ENCODE peak calls at places on chromosomes 11 and 22, in ten cellular contexts. F is M059J; N is thoracic aorta; U is hepatic stellate cell; Q is hepatocyte; H is cardiac fibroblast; M is upper lobe of right lung; J is left cardiac atrium; G is psoas muscle; A is effector memory CD8-positive, alpha-beta T cell. Y is an unnamed sample.

GRCh38 chr11:2200536-2200935 is 28.9 kb upstream of the TH start:
- DNase-seq in F (no peak), N (no peak), U (no peak), Q (no peak), H (no peak), M (no peak), J (no peak), G (no peak), A (no peak), Y (no peak)

GRCh38 chr11:11427185-11427944 is 74.3 kb upstream of the CSNK2A3 start:
- DNase-seq in F (no peak), N (no peak), U (no peak), Q (no peak), H (no peak), M (no peak), J (no peak), G (no peak), A (no peak), Y (no peak)

GRCh38 chr22:44147821-44148574 is 32.7 kb upstream of the PARVG start:
- DNase-seq in F (peak), N (no peak), U (no peak), Q (peak), H (peak), M (no peak), J (no peak), G (no peak), A (no peak), Y (peak)

GRCh38 chr11:30789270-30789669 is 203.1 kb upstream of the MPPED2 start:
- DNase-seq in F (peak), N (no peak), U (no peak), Q (no peak), H (peak), M (no peak), J (no peak), G (no peak), A (no peak), Y (no peak)

GRCh38 chr22:29936186-29936585 is 53.2 kb downstream of the MTMR3 start:
- DNase-seq in F (peak), N (no peak), U (no peak), Q (no peak), H (no peak), M (no peak), J (no peak), G (no peak), A (no peak), Y (no peak)

GRCh38 chr11:19659529-19659928 is 53.1 kb upstream of the NAV2 start:
- DNase-seq in F (peak), N (no peak), U (no peak), Q (no peak), H (no peak), M (no peak), J (no peak), G (no peak), A (no peak), Y (no peak)

GRCh38 chr22:31496735-31497146 is 405 bp downstream of the SFI1 start:
- DNase-seq in F (peak), N (no peak), U (peak), Q (peak), H (no peak), M (peak), J (peak), G (peak), A (peak), Y (peak)

GRCh38 chr11:120025606-120026335 is 112.1 kb downstream of the TRIM29 start:
- DNase-seq in F (no peak), N (no peak), U (no peak), Q (no peak), H (no peak), M (no peak), J (no peak), G (no peak), A (no peak), Y (no peak)

GRCh38 chr11:3073029-3073435 is 15.8 kb upstream of the CARS1 start:
- DNase-seq in F (peak), N (no peak), U (no peak), Q (no peak), H (peak), M (no peak), J (no peak), G (no peak), A (no peak), Y (no peak)

GRCh38 chr22:45968751-45969413 is 8.1 kb downstream of the WNT7B start:
- DNase-seq in F (peak), N (no peak), U (peak), Q (no peak), H (peak), M (no peak), J (no peak), G (no peak), A (no peak), Y (no peak)

GRCh38 chr11:17432041-17432440 is 43.6 kb upstream of the KCNJ11 start:
- DNase-seq in F (no peak), N (no peak), U (no peak), Q (no peak), H (no peak), M (no peak), J (no peak), G (no peak), A (no peak), Y (no peak)

GRCh38 chr11:84003181-84003580 is 717.0 kb upstream of the CCDC90B start:
- DNase-seq in F (no peak), N (no peak), U (no peak), Q (no peak), H (no peak), M (no peak), J (no peak), G (no peak), A (no peak), Y (no peak)

GRCh38 chr11:79437274-79437980 is 3.4 kb downstream of the TENM4 start:
- DNase-seq in F (peak), N (peak), U (peak), Q (peak), H (peak), M (peak), J (peak), G (peak), A (no peak), Y (peak)

GRCh38 chr22:36398602-36399472 is 11.1 kb upstream of the MYH9 start:
- DNase-seq in F (peak), N (no peak), U (peak), Q (no peak), H (peak), M (no peak), J (no peak), G (no peak), A (no peak), Y (no peak)

GRCh38 chr11:66579017-66579606 is 10.7 kb upstream of the CTSF start:
- DNase-seq in F (peak), N (peak), U (peak), Q (peak), H (peak), M (peak), J (peak), G (peak), A (peak), Y (peak)

GRCh38 chr11:16606784-16607674 is 131.4 kb upstream of the C11orf58 start:
- DNase-seq in F (no peak), N (no peak), U (peak), Q (peak), H (peak), M (peak), J (peak), G (peak), A (no peak), Y (peak)

GRCh38 chr11:15906481-15907035 is 449.8 kb downstream of the SOX6 start:
- DNase-seq in F (no peak), N (no peak), U (no peak), Q (no peak), H (no peak), M (peak), J (no peak), G (no peak), A (no peak), Y (no peak)